ENCODE peak calls at places on chromosomes 13 and 19, in seven cellular contexts. F is kidney epithelial cell, A is breast epithelium, B is BJ, K is IMR-90, T is stomach, P is left ventricle myocardium inferior. V is an unnamed sample.

GRCh38 chr19:48511800-48512503 is at the start of gene LMTK3:
- DNase-seq in P (no peak), T (no peak), B (no peak), A (no peak), F (no peak), K (peak; percentile 56), V (peak; percentile 45)

GRCh38 chr19:39987596-39987995 is 9.3 kb upstream of the ZNF546 start:
- DNase-seq in A (no peak), P (no peak), T (no peak), K (no peak), B (no peak), F (no peak), V (no peak)

GRCh38 chr19:38290631-38291147 is 13.4 kb upstream of the C19orf33 start:
- DNase-seq in F (peak; percentile 90), T (peak; percentile 95), K (peak; percentile 98), B (peak; percentile 87), A (peak; percentile 89), P (no peak), V (no peak)

GRCh38 chr13:67792151-67792665 is 562.1 kb upstream of the PCDH9 start:
- DNase-seq in P (no peak), A (no peak), T (no peak), F (no peak), K (no peak), B (no peak), V (no peak)

GRCh38 chr13:35703061-35703460 is 226.6 kb upstream of the MAB21L1 start:
- DNase-seq in B (no peak), P (no peak), A (no peak), K (peak; percentile 8), T (no peak), F (no peak), V (no peak)

GRCh38 chr13:41974262-41974900 is 13.5 kb upstream of the VWA8 start:
- DNase-seq in F (no peak), B (no peak), P (no peak), K (no peak), T (no peak), A (no peak), V (no peak)

GRCh38 chr13:93963266-93964131 is 516.0 kb downstream of the DCT start:
- DNase-seq in B (no peak), A (no peak), T (no peak), P (no peak), F (peak; percentile 16), K (peak; percentile 61), V (no peak)

GRCh38 chr13:79459906-79460305 is 21.0 kb upstream of the NDFIP2 start:
- DNase-seq in B (no peak), K (peak; percentile 25), T (no peak), F (no peak), P (no peak), A (no peak), V (no peak)

GRCh38 chr13:37059136-37059847 is at the start of gene SUPT20H:
- DNase-seq in F (peak; percentile 59), T (peak; percentile 95), B (peak; percentile 45), A (peak; percentile 93), P (peak; percentile 94), K (peak; percentile 88), V (peak; percentile 96)

GRCh38 chr19:54218960-54219661 is 3.7 kb downstream of the LILRB3 start:
- DNase-seq in A (no peak), T (no peak), K (no peak), P (no peak), F (no peak), B (no peak), V (no peak)

GRCh38 chr13:66994097-66994496 is 236.0 kb downstream of the PCDH9 start:
- DNase-seq in B (no peak), A (peak; percentile 57), P (peak; percentile 45), F (peak; percentile 35), K (peak; percentile 52), T (peak; percentile 61), V (no peak)

GRCh38 chr19:35060160-35060855 is 18.8 kb downstream of the HPN start:
- DNase-seq in A (no peak), F (no peak), T (no peak), B (no peak), K (no peak), P (no peak), V (no peak)

GRCh38 chr19:590396-590745 is 690 bp downstream of the HCN2 start:
- DNase-seq in A (no peak), K (peak; percentile 30), F (no peak), T (no peak), P (no peak), B (no peak), V (no peak)

GRCh38 chr19:36963262-36963661 is 47.1 kb downstream of the ZNF568 start:
- DNase-seq in B (no peak), F (no peak), K (no peak), P (no peak), A (no peak), T (no peak), V (no peak)

GRCh38 chr13:29540334-29540733 is 55.2 kb downstream of the SLC7A1 start:
- DNase-seq in K (no peak), B (no peak), P (no peak), T (no peak), A (no peak), F (no peak), V (no peak)

GRCh38 chr13:27339299-27339698 is 68.7 kb downstream of the RASL11A start:
- DNase-seq in K (peak; percentile 42), T (peak; percentile 39), A (no peak), P (no peak), B (no peak), F (no peak), V (no peak)

GRCh38 chr13:109941951-109942350 is 155.6 kb upstream of the IRS2 start:
- DNase-seq in T (no peak), P (no peak), A (no peak), K (peak; percentile 48), B (no peak), F (peak; percentile 10), V (no peak)

GRCh38 chr13:32010137-32010536 is 21.4 kb upstream of the FRY start:
- DNase-seq in B (no peak), F (no peak), A (no peak), P (no peak), T (no peak), K (peak; percentile 31), V (no peak)

GRCh38 chr13:94534171-94534570 is 54.7 kb upstream of the DCT start:
- DNase-seq in B (no peak), P (no peak), T (no peak), F (no peak), A (no peak), K (peak; percentile 45), V (no peak)

GRCh38 chr13:37491661-37492060 is 106.9 kb downstream of the POSTN start:
- DNase-seq in B (no peak), F (no peak), A (no peak), T (no peak), P (no peak), K (no peak), V (no peak)

GRCh38 chr19:56403261-56403660 is 871 bp upstream of the ZNF583 start:
- DNase-seq in F (no peak), A (no peak), B (no peak), P (no peak), T (no peak), K (peak; percentile 39), V (no peak)

DNA sequence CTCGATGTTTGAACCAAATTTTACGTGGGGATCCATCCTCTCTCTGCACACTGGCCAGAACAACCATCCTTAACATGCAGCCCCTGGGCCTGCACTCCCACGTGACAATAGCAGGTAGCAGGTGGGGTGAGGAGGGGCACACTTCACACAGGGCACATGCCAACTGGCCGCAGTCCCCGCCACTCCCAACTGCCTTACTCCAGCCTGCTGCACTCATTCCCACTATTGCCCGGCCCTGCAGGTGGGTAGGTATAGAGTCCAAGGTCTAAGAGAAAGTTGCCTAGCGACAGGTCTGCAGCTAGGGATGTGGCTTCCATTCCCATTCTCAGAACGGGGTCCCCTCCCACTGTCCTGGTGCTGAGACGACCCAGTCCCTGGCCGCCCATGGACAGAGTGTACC is 18.0 kb downstream of the VRK3 start:
- DNase-seq in F (no peak), P (no peak), A (no peak), B (no peak), K (no peak), T (no peak), V (no peak)
- H3K36me3 ChIP-seq in F (no peaks in the 10 kb centered on the region), P (peaks cover 85% of the 10 kb centered on the region), A (no peaks in the 10 kb centered on the region), B (peaks cover 33% of the 10 kb centered on the region), K (peaks cover 49% of the 10 kb centered on the region), T (peaks cover 37% of the 10 kb centered on the region), V (peaks cover 22% of the 10 kb centered on the region)

GRCh38 chr19:5929179-5929578 is 15.1 kb downstream of the CAPS start:
- DNase-seq in A (peak; percentile 43), K (no peak), F (no peak), P (no peak), T (no peak), B (no peak), V (no peak)

GRCh38 chr19:5925830-5926459 is 11.9 kb downstream of the CAPS start:
- DNase-seq in T (no peak), B (no peak), P (no peak), F (no peak), K (no peak), A (peak; percentile 45), V (no peak)

GRCh38 chr19:5929646-5930045 is 15.6 kb downstream of the CAPS start:
- DNase-seq in F (no peak), B (no peak), T (no peak), A (peak; percentile 38), K (no peak), P (no peak), V (no peak)

GRCh38 chr19:5927439-5927821 is 13.4 kb downstream of the CAPS start:
- DNase-seq in P (no peak), A (no peak), B (no peak), K (no peak), F (no peak), T (no peak), V (no peak)

GRCh38 chr19:5926641-5927438 is 12.8 kb downstream of the CAPS start:
- DNase-seq in K (no peak), T (no peak), B (peak; percentile 96), P (peak; percentile 58), F (no peak), A (peak; percentile 52), V (no peak)
- H3K4me3 ChIP-seq in K (no peak overlapping the region), T (no peak overlapping the region), B (no peak overlapping the region), P (peak overlapping the region; percentile 11), F (no peak overlapping the region), A (no peak overlapping the region), V (no peak overlapping the region)

GRCh38 chr19:33225458-33225925 is at the start of gene SLC7A10:
- DNase-seq in B (no peak), P (no peak), K (no peak), A (no peak), F (no peak), T (no peak), V (no peak)
- H3K36me3 ChIP-seq in B (no peaks in the 10 kb centered on the region), P (peaks cover 5% of the 10 kb centered on the region), K (no peaks in the 10 kb centered on the region), A (no peaks in the 10 kb centered on the region), F (no peaks in the 10 kb centered on the region), T (no peaks in the 10 kb centered on the region), V (no peaks in the 10 kb centered on the region)

GRCh38 chr19:30371960-30372824 is at the start of gene ZNF536:
- DNase-seq in P (no peak), A (no peak), K (no peak), T (peak; percentile 14), F (no peak), B (no peak), V (no peak)
- H3K4me3 ChIP-seq in P (no peak within 1 kb of the TSS), A (no peak within 1 kb of the TSS), K (no peak within 1 kb of the TSS), T (no peak within 1 kb of the TSS), F (no peak within 1 kb of the TSS), B (no peak within 1 kb of the TSS), V (no peak within 1 kb of the TSS)

V was measured in GM06990.